ENCODE peak calls at places on chromosomes 1 and 21, in five cellular contexts. I, E, N, D and F are unnamed samples.

GRCh38 chr1:172398193-172398592 is 22.3 kb upstream of the C1orf105 start:
- DNase-seq in E (no peak), N (no peak), I (no peak), D (no peak), F (no peak)

GRCh38 chr1:154733621-154734020 is 125.6 kb upstream of the ADAR start:
- DNase-seq in D (no peak), E (no peak), N (no peak), I (no peak), F (no peak)

GRCh38 chr1:202304370-202304769 is 37.4 kb downstream of the UBE2T start:
- DNase-seq in N (no peak), E (no peak), I (no peak), D (no peak), F (peak; percentile 22)

GRCh38 chr1:83574749-83575148 is 424.2 kb downstream of the TTLL7 start:
- DNase-seq in I (no peak), N (no peak), D (no peak), E (no peak), F (no peak)

GRCh38 chr1:39159224-39160036 is 45.1 kb upstream of the MACF1 start:
- DNase-seq in I (peak; percentile 55), E (no peak), N (no peak), D (no peak), F (no peak)

GRCh38 chr1:87167855-87168630 is 160.6 kb upstream of the LMO4 start:
- DNase-seq in D (no peak), I (no peak), N (no peak), E (no peak), F (no peak)

GRCh38 chr1:5720936-5721335 is 271.3 kb downstream of the NPHP4 start:
- DNase-seq in E (no peak), D (no peak), N (no peak), I (no peak), F (no peak)

GRCh38 chr1:33137800-33138199 is 44.0 kb downstream of the TRIM62 start:
- DNase-seq in D (peak; percentile 22), N (peak; percentile 10), E (no peak), I (no peak), F (no peak)

GRCh38 chr1:3831689-3832088 is 25.3 kb downstream of the CEP104 start:
- DNase-seq in D (no peak), I (no peak), N (no peak), E (no peak), F (no peak)

GRCh38 chr1:30664103-30664755 is 59.2 kb downstream of the MATN1 start:
- DNase-seq in D (no peak), N (no peak), I (no peak), E (no peak), F (no peak)

GRCh38 chr1:162285149-162285561 is 91.5 kb downstream of the SPATA46 start:
- DNase-seq in N (no peak), D (no peak), E (no peak), I (peak; percentile 92), F (peak; percentile 88)

GRCh38 chr1:219582865-219583264 is 30.0 kb downstream of the ZC3H11B start:
- DNase-seq in E (no peak), N (no peak), D (no peak), I (no peak), F (no peak)

GRCh38 chr1:168287237-168287664 is 6.6 kb downstream of the TBX19 start:
- DNase-seq in I (no peak), N (no peak), D (no peak), E (no peak), F (no peak)

GRCh38 chr1:227776277-227776676 is 39.2 kb upstream of the PRSS38 start:
- DNase-seq in N (no peak), I (no peak), D (no peak), E (no peak), F (no peak)

GRCh38 chr1:157932082-157932481 is 61.4 kb upstream of the KIRREL1 start:
- DNase-seq in I (no peak), E (no peak), N (no peak), D (no peak), F (no peak)

GRCh38 chr1:228286505-228287417 is 78.9 kb downstream of the OBSCN start:
- DNase-seq in E (no peak), D (no peak), N (no peak), I (no peak), F (no peak)

GRCh38 chr1:88685239-88685604 is 1.1 kb downstream of the PKN2 start:
- DNase-seq in N (no peak), I (no peak), D (no peak), E (no peak), F (no peak)

GRCh38 chr21:44405091-44405947 is 50.0 kb upstream of the LRRC3 start:
- DNase-seq in N (no peak), I (no peak), E (no peak), D (no peak), F (no peak)

GRCh38 chr21:41854426-41854995 is 24.6 kb downstream of the PRDM15 start:
- DNase-seq in I (no peak), E (no peak), N (no peak), D (no peak), F (no peak)

GRCh38 chr1:52288286-52288685 is 77.7 kb downstream of the CC2D1B start:
- DNase-seq in D (no peak), I (no peak), N (no peak), E (no peak), F (no peak)

GRCh38 chr1:225446298-225446941 is 18.6 kb upstream of the LBR start:
- DNase-seq in E (peak; percentile 3), D (no peak), I (no peak), N (no peak), F (no peak)

GRCh38 chr1:7581754-7582264 is 189.3 kb upstream of the VAMP3 start:
- DNase-seq in E (no peak), N (no peak), I (no peak), D (no peak), F (no peak)

GRCh38 chr1:197526736-197527371 is 248.4 kb downstream of the DENND1B start:
- DNase-seq in E (no peak), D (no peak), N (no peak), I (no peak), F (no peak)

GRCh38 chr21:26840912-26841311 is 4.3 kb downstream of the ADAMTS1 start:
- DNase-seq in I (no peak), D (no peak), E (peak; percentile 30), N (no peak), F (peak; percentile 66)

GRCh38 chr1:110047463-110047862 is 13.0 kb downstream of the STRIP1 start:
- DNase-seq in I (no peak), N (no peak), E (no peak), D (no peak), F (no peak)

GRCh38 chr1:55081188-55081904 is 42.0 kb downstream of the PCSK9 start:
- DNase-seq in D (no peak), I (no peak), N (no peak), E (no peak), F (no peak)

GRCh38 chr1:166489670-166490436 is 323.1 kb upstream of the FAM78B start:
- DNase-seq in N (peak; percentile 18), I (peak; percentile 20), D (peak; percentile 1), E (no peak), F (peak; percentile 10)

GRCh38 chr1:22239378-22239777 is 96.5 kb upstream of the WNT4 start:
- DNase-seq in N (no peak), E (no peak), I (peak; percentile 53), D (no peak), F (peak; percentile 26)

GRCh38 chr1:223642155-223642689 is 23.3 kb downstream of the CAPN8 start:
- DNase-seq in I (peak; percentile 33), E (no peak), N (no peak), D (no peak), F (no peak)

GRCh38 chr21:35336534-35336933 is 287.4 kb upstream of the RUNX1 start:
- DNase-seq in E (no peak), D (no peak), I (no peak), N (no peak), F (no peak)

GRCh38 chr1:8910914-8911313 is 32.4 kb upstream of the ENO1 start:
- DNase-seq in I (no peak), D (no peak), E (no peak), N (no peak), F (no peak)

GRCh38 chr1:227043755-227044154 is 103.7 kb downstream of the COQ8A start:
- DNase-seq in E (no peak), I (no peak), D (no peak), N (no peak), F (no peak)

GRCh38 chr1:165928075-165928731 is 100.8 kb downstream of the UCK2 start:
- DNase-seq in I (peak; percentile 43), E (no peak), N (peak; percentile 36), D (no peak), F (peak; percentile 29)

GRCh38 chr1:6988796-6989195 is 203.5 kb downstream of the CAMTA1 start:
- DNase-seq in I (no peak), D (no peak), N (no peak), E (no peak), F (no peak)

GRCh38 chr1:61746768-61747167 is 4.5 kb downstream of the PATJ start:
- DNase-seq in I (no peak), N (no peak), D (no peak), E (no peak), F (no peak)

GRCh38 chr1:188782220-188782841 is 1695.3 kb downstream of the BRINP3 start:
- DNase-seq in N (no peak), I (no peak), D (no peak), E (no peak), F (no peak)